ENCODE peak calls at places on chromosome 5, in four cellular contexts. B is fibroblast of lung, W is H9, O is hepatocyte. X is an unnamed sample. For H4K20me1, the result is how much of the 10 kb centered on the place peaks cover.

GRCh38 chr5:19902316-19902934 is 85.6 kb downstream of the CDH18 start:
- DNase-seq in B (no peak), W (peak), O (peak), X (no peak)

GRCh38 chr5:78610633-78611032 is 37.9 kb downstream of the LHFPL2 start:
- DNase-seq in B (no peak), W (no peak), O (no peak), X (no peak)

GRCh38 chr5:128825826-128826225 is 139.5 kb upstream of the SLC27A6 start:
- DNase-seq in B (peak), W (no peak), O (no peak), X (no peak)

GRCh38 chr5:96943829-96944228 is 7.9 kb downstream of the LNPEP start:
- DNase-seq in B (no peak), W (no peak), O (no peak), X (no peak)

GRCh38 chr5:110726249-110727024 is at the start of gene TMEM232:
- DNase-seq in B (peak), W (peak), O (peak), X (peak)

GRCh38 chr5:5705010-5705409 is 282.5 kb downstream of the ICE1 start:
- DNase-seq in B (no peak), W (no peak), O (no peak), X (no peak)

GRCh38 chr5:16529319-16529718 is 63.7 kb upstream of the ZNF622 start:
- DNase-seq in B (no peak), W (no peak), O (peak), X (no peak)

GRCh38 chr5:81783401-81783800 is 32.5 kb upstream of the SSBP2 start:
- DNase-seq in B (no peak), W (no peak), O (no peak), X (no peak)

GRCh38 chr5:14261237-14261636 is 118.1 kb downstream of the TRIO start:
- DNase-seq in B (no peak), W (no peak), O (no peak), X (no peak)

GRCh38 chr5:148374693-148375360 is 8.9 kb upstream of the FBXO38 start:
- DNase-seq in B (peak), W (peak), O (peak), X (peak)

GRCh38 chr5:89582768-89583339 is 699.9 kb upstream of the MEF2C start:
- DNase-seq in B (peak), W (no peak), O (no peak), X (peak)

GRCh38 chr5:126921471-126922091 is 108.8 kb downstream of the MARCHF3 start:
- DNase-seq in B (no peak), W (no peak), O (no peak), X (no peak)

GRCh38 chr5:126927424-126927823 is 102.9 kb downstream of the MARCHF3 start:
- DNase-seq in B (no peak), W (no peak), O (no peak), X (no peak)

GRCh38 chr5:126931968-126932622 is 98.3 kb downstream of the MARCHF3 start:
- DNase-seq in B (no peak), W (no peak), O (no peak), X (no peak)

GRCh38 chr5:126920291-126920690 is 110.1 kb downstream of the MARCHF3 start:
- DNase-seq in B (peak), W (no peak), O (no peak), X (no peak)

DNA sequence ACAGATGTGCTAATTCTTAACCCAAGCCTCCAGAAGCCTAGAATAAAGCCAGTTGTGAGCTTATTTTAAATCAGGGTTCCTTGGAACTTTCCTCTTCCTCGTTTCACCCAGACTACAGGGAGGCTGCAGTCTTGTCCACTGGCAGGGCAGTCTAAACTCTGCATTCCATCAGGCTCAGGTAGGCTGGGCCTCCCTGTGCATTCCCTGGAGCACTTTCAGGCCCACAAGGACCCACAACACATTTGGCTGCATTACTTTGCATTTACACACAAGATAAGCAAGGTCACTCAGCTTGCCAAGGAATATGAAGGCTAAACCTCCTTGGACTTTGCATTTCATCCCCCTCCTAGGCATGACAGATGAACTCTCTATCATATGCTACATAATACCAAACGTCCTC is 104.2 kb downstream of the MARCHF3 start:
- DNase-seq in B (no peak), W (no peak), O (no peak), X (no peak)
- H4K20me1 ChIP-seq in B (under half), W (under half), O (under half), X (under half)

DNA sequence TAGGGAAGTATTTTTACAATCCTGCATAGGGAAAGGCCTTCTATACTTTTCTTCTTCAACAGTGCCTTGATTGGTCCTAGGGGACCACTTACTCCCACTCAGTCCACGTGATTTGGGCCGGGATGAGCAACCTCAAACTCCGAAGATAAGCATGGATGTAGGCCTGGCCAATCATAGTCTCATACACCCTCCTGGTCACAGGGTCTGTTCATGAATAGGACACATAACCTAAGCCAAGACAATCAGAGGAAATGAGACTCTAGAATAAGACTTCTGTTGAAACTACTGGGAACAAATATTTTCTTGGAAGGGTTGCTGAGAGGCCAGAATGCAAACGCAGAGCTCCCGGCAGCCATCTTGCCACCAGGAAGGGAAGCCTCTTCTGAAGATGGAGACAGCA is 68.1 kb downstream of the ARL15 start:
- DNase-seq in B (no peak), W (no peak), O (no peak), X (no peak)
- H4K20me1 ChIP-seq in B (under half), W (under half), O (under half), X (under half)

DNA sequence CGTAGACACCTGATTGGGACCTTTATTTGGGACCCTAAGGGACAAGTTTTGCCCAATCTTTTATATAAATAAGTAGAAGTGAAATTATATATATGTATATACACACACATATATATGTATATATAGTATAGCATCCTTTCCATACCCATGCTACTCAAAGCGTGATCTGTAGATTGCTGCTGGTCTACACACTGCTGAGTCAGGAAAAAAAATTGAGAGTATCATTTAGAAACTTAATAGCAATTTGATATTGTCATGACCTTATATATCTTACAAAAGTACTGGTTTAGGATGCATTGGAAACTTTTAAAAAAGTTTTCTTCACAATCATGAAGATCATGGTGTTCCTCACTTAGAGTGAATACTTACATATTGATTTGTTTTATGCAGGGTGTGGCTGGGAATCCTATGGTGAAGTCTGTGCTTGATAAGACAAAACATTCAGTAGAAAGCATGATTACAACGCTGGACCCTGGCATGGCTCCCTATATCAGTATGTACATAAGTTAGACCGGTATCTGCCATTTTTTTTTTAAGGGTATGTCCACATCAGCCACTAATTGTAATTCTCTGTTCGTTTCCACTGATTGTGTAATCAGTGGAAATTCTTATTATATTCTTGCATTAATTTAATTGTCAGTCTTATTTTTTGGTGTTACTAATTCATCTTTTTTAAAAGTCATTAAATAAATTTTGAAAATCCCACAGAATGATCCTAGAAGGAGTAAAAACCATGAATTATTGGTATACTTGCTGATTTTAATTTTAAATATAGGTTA is 12.7 kb downstream of the PRRC1 start:
- DNase-seq in B (no peak), W (no peak), O (no peak), X (no peak)
- H4K20me1 ChIP-seq in B (under half), W (under half), O (under half), X (under half)

GRCh38 chr5:158824167-158824882 is 275.4 kb downstream of the EBF1 start:
- DNase-seq in B (no peak), W (no peak), O (no peak), X (no peak)

GRCh38 chr5:158821321-158821720 is 278.4 kb downstream of the EBF1 start:
- DNase-seq in B (no peak), W (no peak), O (no peak), X (no peak)

GRCh38 chr5:158819840-158820620 is 279.7 kb downstream of the EBF1 start:
- DNase-seq in B (no peak), W (no peak), O (no peak), X (no peak)

GRCh38 chr5:158820891-158821290 is 278.8 kb downstream of the EBF1 start:
- DNase-seq in B (no peak), W (no peak), O (no peak), X (no peak)

DNA sequence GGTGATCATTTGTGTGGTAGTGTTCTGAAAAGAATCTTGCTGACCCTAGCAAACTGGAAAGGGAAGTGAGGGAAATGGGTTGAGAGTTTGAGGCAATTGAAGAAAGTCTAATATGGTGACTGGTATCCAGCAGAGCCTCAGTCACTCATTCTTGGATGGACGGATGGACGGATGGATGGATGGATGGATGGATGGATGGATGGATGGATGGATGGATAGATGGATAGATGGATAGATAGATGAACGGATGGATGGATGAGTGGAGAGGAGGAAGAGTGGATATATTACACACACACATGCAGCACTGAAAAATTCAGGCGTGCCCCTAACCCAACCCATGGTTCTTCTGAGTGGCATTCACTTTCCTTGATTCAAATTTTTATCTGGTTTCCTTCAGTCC is 277.6 kb downstream of the EBF1 start:
- DNase-seq in B (no peak), W (no peak), O (no peak), X (no peak)
- H4K20me1 ChIP-seq in B (under half), W (under half), O (under half), X (under half)

GRCh38 chr5:76483433-76483832 is 80.3 kb downstream of the IQGAP2 start:
- DNase-seq in B (no peak), W (peak), O (no peak), X (no peak)
- H4K20me1 ChIP-seq in B (under half), W (under half), O (under half), X (under half)

DNA sequence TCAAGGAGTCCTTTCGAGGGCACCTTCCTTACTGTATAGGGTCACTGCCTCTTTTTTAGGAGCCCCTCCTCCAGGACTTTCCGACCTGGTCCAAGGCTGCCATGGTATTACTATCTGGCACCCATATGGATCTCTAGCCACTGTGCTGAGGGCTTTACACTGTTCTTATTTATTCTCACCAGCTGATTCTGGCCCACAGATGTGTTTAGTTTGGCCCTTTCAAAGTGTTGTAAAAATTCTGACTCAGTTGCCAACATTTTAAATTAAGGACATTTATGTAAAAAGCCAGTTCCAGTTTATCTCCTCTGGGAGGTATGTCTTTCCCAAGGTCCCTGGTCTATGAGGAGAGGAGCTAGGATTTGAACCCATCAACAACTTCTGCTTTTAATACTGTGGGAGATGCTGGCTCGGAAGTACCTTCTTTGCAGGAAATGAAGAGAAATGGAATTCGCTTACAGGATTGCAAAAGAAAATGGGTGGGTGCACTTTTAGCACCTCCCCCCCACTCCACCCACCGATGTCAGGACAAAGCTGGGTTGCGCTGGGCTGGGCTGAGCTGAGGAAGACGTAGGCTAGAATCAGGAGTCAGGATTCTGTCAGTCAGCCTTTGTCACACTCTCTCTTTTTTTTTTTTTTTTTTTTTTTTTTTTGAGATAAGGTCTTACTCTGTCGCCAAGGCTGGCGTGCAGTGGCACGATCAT is 7.8 kb downstream of the JADE2 start:
- DNase-seq in B (no peak), W (no peak), O (no peak), X (no peak)
- H4K20me1 ChIP-seq in B (under half), W (under half), O (half or more), X (under half)

DNA sequence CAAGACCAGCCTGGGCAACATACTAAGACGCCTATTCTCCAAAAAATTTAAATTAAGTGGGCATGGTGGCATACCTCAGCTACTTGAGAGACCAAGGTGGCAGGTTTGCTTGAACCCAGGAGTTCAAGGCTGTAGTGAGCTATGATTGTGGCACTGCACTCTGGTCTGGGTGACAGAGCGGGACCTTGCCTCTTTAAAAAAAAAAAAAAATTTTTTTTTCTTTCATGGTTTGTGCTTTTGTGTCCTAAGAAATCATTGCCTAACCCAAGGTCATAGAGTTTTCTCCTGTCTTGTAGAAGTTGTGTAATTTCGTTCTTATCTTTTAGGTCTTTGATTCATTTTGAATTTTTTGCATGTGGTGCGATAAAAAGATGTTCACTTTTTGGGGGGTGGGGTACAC is 12.3 kb downstream of the GPBP1 start:
- DNase-seq in B (no peak), W (no peak), O (peak), X (no peak)
- H4K20me1 ChIP-seq in B (under half), W (under half), O (half or more), X (under half)

GRCh38 chr5:6717687-6718086 is 4.5 kb downstream of the TENT4A start:
- DNase-seq in B (no peak), W (no peak), O (no peak), X (no peak)
- H4K20me1 ChIP-seq in B (under half), W (under half), O (half or more), X (under half)

GRCh38 chr5:93073547-93073946 is 507.5 kb downstream of the NR2F1-AS1 start:
- DNase-seq in B (no peak), W (no peak), O (no peak), X (no peak)

GRCh38 chr5:93078082-93079038 is 502.7 kb downstream of the NR2F1-AS1 start:
- DNase-seq in B (peak), W (no peak), O (peak), X (peak)

GRCh38 chr5:93076096-93076495 is 504.9 kb downstream of the NR2F1-AS1 start:
- DNase-seq in B (no peak), W (no peak), O (no peak), X (no peak)

GRCh38 chr5:93079046-93079445 is 502.0 kb downstream of the NR2F1-AS1 start:
- DNase-seq in B (no peak), W (no peak), O (no peak), X (no peak)

DNA sequence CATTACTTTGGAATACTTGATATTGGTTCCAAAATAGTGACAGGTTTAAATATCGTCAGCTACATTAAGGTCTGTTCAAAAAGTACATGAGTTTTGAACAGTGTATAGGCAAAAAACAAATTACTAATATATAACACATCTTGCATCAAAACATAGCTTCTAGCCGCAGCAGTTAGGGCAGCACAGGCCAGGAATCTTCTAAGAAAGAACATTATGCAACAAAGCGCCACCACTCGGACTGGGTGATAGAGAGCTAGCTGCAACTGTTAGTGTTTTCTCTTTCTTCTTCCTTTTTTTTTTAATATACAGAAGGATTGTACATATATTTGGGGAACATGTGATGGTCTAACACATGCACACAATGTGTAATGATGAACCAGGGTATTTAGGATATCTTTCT is 504.5 kb downstream of the NR2F1-AS1 start:
- DNase-seq in B (peak), W (no peak), O (no peak), X (no peak)
- H4K20me1 ChIP-seq in B (under half), W (under half), O (under half), X (under half)

DNA sequence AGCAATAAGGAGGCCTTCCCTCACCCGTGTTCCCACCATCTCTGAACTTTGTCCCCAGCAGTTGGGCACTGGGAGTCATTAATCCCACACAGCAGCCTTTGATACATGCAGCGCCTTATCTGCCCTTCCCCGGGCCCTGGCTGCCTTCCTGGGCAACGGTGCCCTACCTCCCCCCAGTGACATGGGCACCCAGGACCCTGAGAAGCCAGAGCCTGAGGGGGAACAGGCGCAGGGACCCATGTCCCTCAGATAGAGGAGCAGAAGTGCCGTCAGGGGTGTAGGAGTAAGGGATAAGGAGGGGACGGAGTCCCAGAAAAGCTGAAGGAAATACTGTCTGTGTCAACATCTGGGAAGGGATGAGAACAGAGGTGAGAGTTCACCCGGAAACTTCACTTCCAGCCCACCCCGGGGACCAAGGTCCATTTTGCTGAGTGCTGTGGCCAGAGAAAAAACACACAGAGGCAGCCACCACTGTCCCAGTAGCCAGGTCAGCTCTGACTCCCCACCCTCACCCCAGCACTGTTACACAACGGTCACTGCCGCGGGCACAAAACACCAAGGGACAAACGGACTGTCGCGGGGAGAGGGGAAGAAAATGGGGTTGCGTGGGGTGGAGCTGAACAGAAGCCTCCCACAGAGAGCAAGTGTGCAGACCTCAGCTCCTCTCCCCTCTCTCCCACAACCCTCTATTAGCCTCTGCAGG is 3.8 kb downstream of the PCDH1 start:
- DNase-seq in B (no peak), W (no peak), O (peak), X (no peak)
- H4K20me1 ChIP-seq in B (under half), W (under half), O (under half), X (under half)